ENCODE peak calls at places on chromosomes 5 and 9, in nine cellular contexts. D is neural progenitor cell, Z is K562, G is keratinocyte, P is HepG2, E is MM.1S, K is mammary epithelial cell, V is GM23248, U is astrocyte. W is an unnamed sample.

GRCh38 chr9:124975131-124975530 is 34.2 kb upstream of the GOLGA1 start:
- DNase-seq in D (no peak), U (peak), K (no peak), P (no peak), E (peak), Z (no peak), V (no peak), G (no peak), W (peak)

GRCh38 chr5:44360919-44361625 is 28.1 kb downstream of the FGF10 start:
- DNase-seq in U (no peak), K (no peak), Z (no peak), G (no peak), E (no peak), D (no peak), V (no peak), P (no peak), W (no peak)

GRCh38 chr9:97809666-97810344 is 43.2 kb upstream of the FOXE1 start:
- DNase-seq in D (peak), K (peak), P (no peak), Z (no peak), U (no peak), E (no peak), G (no peak), V (no peak), W (no peak)

GRCh38 chr5:151150484-151151262 is 6.9 kb downstream of the ANXA6 start:
- DNase-seq in D (peak), V (peak), G (no peak), E (peak), Z (no peak), U (no peak), K (no peak), P (no peak), W (peak)

GRCh38 chr5:57292336-57292735 is 118.5 kb downstream of the GPBP1 start:
- DNase-seq in D (no peak), U (no peak), V (no peak), E (no peak), P (no peak), K (no peak), G (no peak), Z (no peak), W (no peak)

GRCh38 chr9:6900440-6900883 is 142.7 kb downstream of the KDM4C start:
- DNase-seq in D (no peak), Z (no peak), G (no peak), V (no peak), K (no peak), P (peak), E (no peak), U (no peak), W (no peak)

GRCh38 chr9:89434636-89435314 is 63.1 kb downstream of the SEMA4D start:
- DNase-seq in Z (no peak), D (no peak), K (no peak), V (no peak), G (no peak), P (no peak), E (no peak), U (no peak), W (no peak)

GRCh38 chr5:675876-676698 is 17.1 kb downstream of the TPPP start:
- DNase-seq in V (no peak), Z (no peak), E (no peak), D (no peak), U (no peak), P (no peak), G (no peak), K (no peak), W (no peak)

GRCh38 chr5:130335116-130335515 is 430.9 kb downstream of the CHSY3 start:
- DNase-seq in K (peak), P (no peak), Z (no peak), G (peak), V (no peak), E (no peak), U (peak), D (no peak), W (peak)

GRCh38 chr5:95958308-95959014 is 3.2 kb downstream of the ELL2 start:
- DNase-seq in Z (no peak), K (peak), G (peak), U (peak), D (no peak), E (no peak), P (peak), V (peak), W (peak)

GRCh38 chr5:52674815-52675545 is 112.7 kb upstream of the ITGA1 start:
- DNase-seq in E (no peak), K (no peak), U (peak), P (no peak), D (no peak), G (no peak), V (peak), Z (no peak), W (peak)

GRCh38 chr5:158812381-158812780 is 287.3 kb downstream of the EBF1 start:
- DNase-seq in Z (no peak), G (no peak), P (no peak), D (no peak), U (no peak), K (no peak), E (no peak), V (no peak), W (no peak)

GRCh38 chr5:142846402-142846801 is 76.2 kb downstream of the ARHGAP26 start:
- DNase-seq in G (no peak), D (no peak), Z (no peak), E (no peak), K (no peak), P (no peak), U (no peak), V (no peak), W (no peak)

GRCh38 chr5:32027717-32028321 is 146.3 kb downstream of the GOLPH3 start:
- DNase-seq in V (peak), K (peak), G (no peak), D (peak), E (no peak), P (peak), Z (no peak), U (peak), W (peak)

GRCh38 chr5:78008356-78008967 is 232.3 kb upstream of the TBCA start:
- DNase-seq in Z (no peak), K (peak), P (peak), V (peak), G (no peak), U (peak), E (peak), D (peak), W (peak)

GRCh38 chr9:35116539-35116897 is 856 bp upstream of the ATOSB start:
- DNase-seq in Z (no peak), U (no peak), V (no peak), D (no peak), P (no peak), G (no peak), E (no peak), K (no peak), W (no peak)

GRCh38 chr9:108816037-108816436 is 39.7 kb downstream of the ACTL7B start:
- DNase-seq in E (no peak), Z (no peak), K (no peak), V (no peak), D (no peak), U (no peak), P (peak), G (no peak), W (no peak)

GRCh38 chr5:123455095-123455494 is 31.9 kb upstream of the CEP120 start:
- DNase-seq in D (peak), P (no peak), E (peak), K (no peak), U (no peak), V (no peak), G (no peak), Z (no peak), W (no peak)

GRCh38 chr5:36739751-36740221 is 133.4 kb downstream of the SLC1A3 start:
- DNase-seq in E (peak), Z (peak), K (peak), D (peak), G (peak), V (peak), U (peak), P (peak), W (peak)

GRCh38 chr5:127820910-127821553 is 117.8 kb downstream of the CCDC192 start:
- DNase-seq in Z (no peak), G (no peak), P (peak), K (peak), U (peak), E (no peak), V (peak), D (no peak), W (peak)

GRCh38 chr5:126778675-126779403 is 1.9 kb downstream of the LMNB1 start:
- DNase-seq in U (peak), V (no peak), P (no peak), E (peak), D (no peak), K (no peak), G (no peak), Z (no peak), W (peak)

GRCh38 chr5:10709409-10709808 is 51.6 kb downstream of the DAP start:
- DNase-seq in U (no peak), D (no peak), E (no peak), K (no peak), Z (no peak), V (no peak), P (no peak), G (no peak), W (no peak)

GRCh38 chr5:16518606-16519005 is 53.0 kb upstream of the ZNF622 start:
- DNase-seq in Z (no peak), D (no peak), P (no peak), E (no peak), V (peak), G (no peak), U (no peak), K (no peak), W (no peak)

GRCh38 chr9:23088932-23089364 is 642.3 kb downstream of the DMRTA1 start:
- DNase-seq in G (no peak), D (peak), K (no peak), E (no peak), U (no peak), V (peak), P (no peak), Z (no peak), W (no peak)

GRCh38 chr5:140342287-140342686 is 4.1 kb downstream of the HBEGF start:
- DNase-seq in U (no peak), P (no peak), D (no peak), Z (no peak), E (peak), K (no peak), G (no peak), V (no peak), W (no peak)

GRCh38 chr9:76799481-76799880 is 35.2 kb downstream of the PCA3 start:
- DNase-seq in E (no peak), Z (no peak), U (no peak), D (no peak), P (no peak), V (no peak), K (no peak), G (no peak), W (no peak)

GRCh38 chr9:88829276-88829675 is 162.0 kb upstream of the S1PR3 start:
- DNase-seq in D (no peak), V (no peak), U (peak), K (peak), Z (no peak), P (no peak), E (no peak), G (no peak), W (peak)

GRCh38 chr9:129761901-129762359 is 9.1 kb upstream of the PTGES start:
- DNase-seq in G (no peak), E (no peak), Z (no peak), P (no peak), K (no peak), D (peak), V (peak), U (peak), W (peak)

GRCh38 chr5:73312146-73312871 is 136.3 kb downstream of the FOXD1 start:
- DNase-seq in V (peak), P (no peak), E (peak), G (no peak), K (no peak), D (peak), Z (no peak), U (peak), W (peak)

GRCh38 chr9:126502417-126503332 is 111.1 kb upstream of the LMX1B start:
- DNase-seq in Z (peak), E (no peak), P (no peak), V (no peak), D (peak), K (no peak), G (no peak), U (no peak), W (no peak)

GRCh38 chr5:31492824-31493223 is 39.1 kb downstream of the DROSHA start:
- DNase-seq in U (peak), Z (no peak), D (no peak), E (no peak), K (no peak), G (no peak), P (no peak), V (peak), W (peak)

GRCh38 chr9:86357091-86357866 is 3.1 kb upstream of the TUT7 start:
- DNase-seq in E (no peak), P (no peak), G (no peak), Z (no peak), U (peak), D (no peak), V (no peak), K (no peak), W (no peak)

GRCh38 chr9:130174920-130175321 is 2.7 kb downstream of the NCS1 start:
- DNase-seq in G (no peak), K (no peak), D (no peak), V (no peak), P (no peak), Z (no peak), U (no peak), E (no peak), W (no peak)

GRCh38 chr5:1133510-1134255 is 21.8 kb upstream of the SLC12A7 start:
- DNase-seq in Z (no peak), U (no peak), D (no peak), K (no peak), E (no peak), P (no peak), G (no peak), V (peak), W (no peak)

GRCh38 chr5:133387091-133387490 is 225.2 kb downstream of the FSTL4 start:
- DNase-seq in Z (no peak), P (no peak), G (no peak), E (no peak), V (no peak), D (no peak), K (no peak), U (no peak), W (no peak)

DNA sequence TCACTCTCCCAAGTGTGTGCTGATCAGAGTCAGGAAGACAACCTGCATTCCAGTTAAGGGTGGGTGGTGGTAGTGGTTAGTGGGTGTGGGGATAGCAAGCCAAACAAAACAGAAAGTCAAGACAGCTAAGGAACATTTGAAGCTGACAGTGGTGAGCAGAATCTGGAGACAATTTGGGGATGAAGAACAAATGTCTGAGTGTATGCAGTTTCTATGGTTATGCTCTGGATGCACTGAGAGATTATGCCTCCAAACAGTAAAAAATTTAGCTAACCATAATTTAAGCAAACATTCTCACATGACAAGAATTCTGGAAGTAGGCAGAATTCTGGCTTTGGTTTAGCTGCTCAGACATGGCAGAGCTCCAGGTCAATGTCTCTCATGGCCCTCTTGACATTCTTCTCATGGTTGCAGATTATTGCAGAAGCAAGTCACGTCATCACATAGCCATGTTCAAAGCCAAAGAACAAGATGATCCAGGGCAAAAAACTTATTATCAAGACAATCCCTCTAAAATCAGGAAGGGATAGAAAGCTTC is 148.7 kb downstream of the LURAP1L start:
- DNase-seq in K (peak), G (no peak), P (no peak), V (peak), D (no peak), Z (no peak), U (peak), E (no peak), W (peak)
- H3K4me2 ChIP-seq in K (peak), G (no peak), P (no peak), V (peak), D (no peak), Z (no peak), U (peak), E (no peak), W (peak)

GRCh38 chr5:76638466-76638865 is 15.3 kb upstream of the F2RL2 start:
- DNase-seq in V (no peak), G (no peak), E (peak), Z (no peak), D (no peak), K (no peak), U (peak), P (no peak), W (no peak)
- H3K9ac ChIP-seq in V (no peak), G (no peak), E (peak), Z (no peak), D (no peak), K (no peak), U (no peak), P (no peak), W (no peak)

DNA sequence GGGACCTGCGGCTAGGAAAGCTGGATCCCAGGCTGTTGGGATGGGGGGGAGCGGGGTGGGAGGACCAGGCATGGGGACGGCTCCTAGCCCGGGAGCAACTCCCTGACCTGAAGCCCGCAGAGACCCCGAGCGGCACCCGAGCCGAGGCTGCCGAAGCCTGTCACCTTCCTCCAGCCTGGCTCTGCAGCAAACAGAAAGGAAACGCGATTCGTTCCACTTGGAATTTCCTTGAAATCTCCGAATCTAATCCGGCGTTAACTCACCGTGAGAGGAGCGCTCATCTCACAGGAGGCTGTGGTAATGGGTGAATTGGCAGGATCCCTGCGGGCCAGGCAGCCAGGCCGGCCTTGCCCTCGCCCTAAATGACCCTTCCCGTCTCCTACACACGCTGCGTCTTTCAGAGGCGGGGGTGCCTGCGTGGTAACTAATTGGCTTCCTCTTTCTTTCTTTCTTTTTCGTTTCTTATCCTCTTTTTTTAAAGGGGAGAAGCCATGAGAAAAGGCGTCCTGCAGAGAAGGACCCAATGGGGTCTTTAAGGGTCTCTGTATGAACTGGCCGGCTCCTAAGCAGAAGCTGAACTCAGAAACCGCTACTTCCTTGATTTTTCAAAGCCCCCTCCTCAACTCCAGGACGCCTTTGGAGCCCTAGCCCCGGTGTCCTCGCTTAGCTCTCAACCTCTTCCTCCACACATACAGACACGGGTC is 8.5 kb downstream of the PAX5 start:
- DNase-seq in V (peak), Z (no peak), P (no peak), K (no peak), D (peak), G (no peak), E (no peak), U (no peak), W (no peak)
- TF ChIP-seq EZH2 in V (no peak), Z (no peak), P (no peak), K (peak), D (peak), G (peak), E (no peak), U (peak), W (peak)

GRCh38 chr5:124580925-124581821 is 165.3 kb downstream of the ZNF608 start:
- DNase-seq in G (no peak), D (peak), V (no peak), Z (no peak), P (peak), U (no peak), E (no peak), K (peak), W (no peak)

GRCh38 chr5:124580512-124580911 is 165.9 kb downstream of the ZNF608 start:
- DNase-seq in E (no peak), G (no peak), K (no peak), Z (no peak), U (no peak), D (no peak), V (no peak), P (no peak), W (no peak)

GRCh38 chr5:124581866-124582650 is 164.4 kb downstream of the ZNF608 start:
- DNase-seq in P (no peak), G (no peak), K (no peak), Z (no peak), E (no peak), D (peak), U (no peak), V (no peak), W (peak)

GRCh38 chr5:124584991-124585715 is 161.3 kb downstream of the ZNF608 start:
- DNase-seq in K (peak), G (no peak), V (no peak), E (no peak), D (no peak), P (no peak), U (no peak), Z (no peak), W (no peak)

DNA sequence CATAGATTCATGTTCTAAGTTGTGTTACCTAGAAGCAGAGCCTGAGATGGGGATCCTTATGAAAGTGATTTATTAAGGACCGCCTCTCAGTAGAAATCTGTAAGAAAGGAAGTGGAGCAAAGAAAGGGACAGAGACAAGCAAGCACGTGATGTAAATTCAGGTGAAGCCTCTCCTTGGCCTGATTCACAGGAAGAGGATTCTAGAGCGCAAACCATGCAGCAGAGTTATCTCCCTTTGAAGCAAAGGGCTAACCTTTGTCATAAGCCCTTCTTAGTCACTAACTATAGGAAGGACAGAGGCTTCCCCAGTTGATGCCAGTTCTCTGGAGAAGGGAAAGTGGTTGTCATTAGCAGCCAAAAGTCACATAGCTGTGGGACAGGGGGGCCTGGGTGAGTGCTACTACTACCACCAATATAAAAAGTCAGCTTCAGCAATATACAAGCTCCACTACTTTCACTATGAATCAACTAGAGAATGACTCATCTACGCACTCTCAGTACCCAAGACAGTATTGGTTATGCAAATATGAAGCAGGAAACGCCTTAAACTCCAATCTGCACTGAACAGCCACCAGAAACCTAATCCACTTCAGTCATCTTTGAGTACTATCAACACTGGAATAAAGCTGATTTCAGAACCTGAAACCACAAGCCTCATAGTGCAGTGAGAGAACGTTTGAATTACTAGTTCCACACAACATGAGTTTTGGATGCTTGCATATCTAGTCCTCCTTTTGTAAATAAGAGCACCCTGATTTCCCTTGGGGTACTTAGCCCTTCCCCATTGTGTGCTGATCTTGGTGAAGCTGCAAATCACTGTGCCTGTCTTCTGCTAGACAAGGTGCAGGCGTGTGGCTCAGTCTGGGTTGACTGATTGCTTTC is 162.7 kb downstream of the ZNF608 start:
- DNase-seq in P (peak), Z (peak), E (peak), V (peak), G (peak), U (peak), D (no peak), K (peak), W (peak)
- H3K4me2 ChIP-seq in P (no peak), Z (peak), E (peak), V (no peak), G (no peak), U (peak), D (no peak), K (no peak), W (no peak)

GRCh38 chr9:131810351-131811170 is 70.7 kb upstream of the RAPGEF1 start:
- DNase-seq in U (no peak), D (no peak), G (no peak), K (no peak), Z (no peak), P (no peak), E (no peak), V (no peak), W (no peak)

GRCh38 chr9:131809941-131810344 is 70.1 kb upstream of the RAPGEF1 start:
- DNase-seq in Z (no peak), P (no peak), V (peak), U (peak), G (no peak), D (no peak), E (no peak), K (peak), W (peak)

GRCh38 chr9:131804826-131805225 is 65.0 kb upstream of the RAPGEF1 start:
- DNase-seq in G (no peak), P (no peak), V (no peak), K (no peak), D (no peak), Z (no peak), E (no peak), U (no peak), W (no peak)

GRCh38 chr9:131805803-131806202 is 65.9 kb upstream of the RAPGEF1 start:
- DNase-seq in Z (no peak), U (no peak), D (no peak), E (no peak), V (no peak), K (no peak), P (no peak), G (no peak), W (no peak)

GRCh38 chr9:131807131-131807990 is 67.5 kb upstream of the RAPGEF1 start:
- DNase-seq in D (peak), K (no peak), Z (no peak), P (no peak), G (no peak), E (no peak), V (no peak), U (no peak), W (no peak)
- H3K9ac ChIP-seq in D (no peak), K (no peak), Z (no peak), P (no peak), G (no peak), E (no peak), V (no peak), U (no peak), W (no peak)

W was measured in fibroblast of lung.